ENCODE peak calls at places on chromosome 17, in seven cellular contexts. One of them, this sample, is unnamed.

GRCh38 chr17:81428121-81428515 is 32.9 kb downstream of the BAHCC1 start:
- DNase-seq in foreskin fibroblast: no peak
- DNase-seq in left ventricle myocardium inferior: no peak
- DNase-seq in left lung: no peak
- DNase-seq in mesothelial cell of epicardium: no peak
- DNase-seq in GM04504: no peak
- DNase-seq in stimulated activated CD8-positive, alpha-beta memory T cell treated with anti-CD3 and anti-CD28 coated beads, Interleukin-4, amount 100 ng/mL, for 1 hour: no peak
- DNase-seq in this sample: no peak

GRCh38 chr17:62824290-62825135 is 16.4 kb upstream of the MARCHF10 start:
- DNase-seq in left lung: no peak
- DNase-seq in mesothelial cell of epicardium: no peak
- DNase-seq in GM04504: peak; percentile 93
- DNase-seq in stimulated activated CD8-positive, alpha-beta memory T cell treated with anti-CD3 and anti-CD28 coated beads, Interleukin-4, amount 100 ng/mL, for 1 hour: no peak
- DNase-seq in foreskin fibroblast: peak; percentile 96
- DNase-seq in left ventricle myocardium inferior: no peak
- DNase-seq in this sample: no peak

GRCh38 chr17:69448431-69449102 is 34.1 kb downstream of the MAP2K6 start:
- DNase-seq in left ventricle myocardium inferior: peak; percentile 29
- DNase-seq in mesothelial cell of epicardium: no peak
- DNase-seq in stimulated activated CD8-positive, alpha-beta memory T cell treated with anti-CD3 and anti-CD28 coated beads, Interleukin-4, amount 100 ng/mL, for 1 hour: no peak
- DNase-seq in foreskin fibroblast: no peak
- DNase-seq in left lung: no peak
- DNase-seq in GM04504: no peak
- DNase-seq in this sample: no peak

GRCh38 chr17:35841505-35841904 is 27.2 kb downstream of the HEATR9 start:
- DNase-seq in left ventricle myocardium inferior: no peak
- DNase-seq in GM04504: no peak
- DNase-seq in mesothelial cell of epicardium: no peak
- DNase-seq in left lung: no peak
- DNase-seq in stimulated activated CD8-positive, alpha-beta memory T cell treated with anti-CD3 and anti-CD28 coated beads, Interleukin-4, amount 100 ng/mL, for 1 hour: no peak
- DNase-seq in foreskin fibroblast: no peak
- DNase-seq in this sample: no peak

GRCh38 chr17:73719588-73720071 is 75.4 kb upstream of the SDK2 start:
- DNase-seq in left lung: no peak
- DNase-seq in GM04504: no peak
- DNase-seq in foreskin fibroblast: no peak
- DNase-seq in left ventricle myocardium inferior: peak; percentile 43
- DNase-seq in mesothelial cell of epicardium: no peak
- DNase-seq in stimulated activated CD8-positive, alpha-beta memory T cell treated with anti-CD3 and anti-CD28 coated beads, Interleukin-4, amount 100 ng/mL, for 1 hour: no peak
- DNase-seq in this sample: no peak

GRCh38 chr17:56785997-56786680 is 47.6 kb downstream of the C17orf67 start:
- DNase-seq in GM04504: no peak
- DNase-seq in left lung: no peak
- DNase-seq in mesothelial cell of epicardium: no peak
- DNase-seq in stimulated activated CD8-positive, alpha-beta memory T cell treated with anti-CD3 and anti-CD28 coated beads, Interleukin-4, amount 100 ng/mL, for 1 hour: no peak
- DNase-seq in foreskin fibroblast: no peak
- DNase-seq in left ventricle myocardium inferior: no peak
- DNase-seq in this sample: no peak

GRCh38 chr17:37483311-37484039 is 6.2 kb upstream of the DUSP14 start:
- DNase-seq in left lung: no peak
- DNase-seq in mesothelial cell of epicardium: no peak
- DNase-seq in left ventricle myocardium inferior: no peak
- DNase-seq in foreskin fibroblast: peak; percentile 85
- DNase-seq in GM04504: peak; percentile 87
- DNase-seq in stimulated activated CD8-positive, alpha-beta memory T cell treated with anti-CD3 and anti-CD28 coated beads, Interleukin-4, amount 100 ng/mL, for 1 hour: no peak
- DNase-seq in this sample: no peak

GRCh38 chr17:65389956-65390355 is 171.5 kb downstream of the AXIN2 start:
- DNase-seq in left lung: no peak
- DNase-seq in GM04504: peak; percentile 55
- DNase-seq in left ventricle myocardium inferior: no peak
- DNase-seq in stimulated activated CD8-positive, alpha-beta memory T cell treated with anti-CD3 and anti-CD28 coated beads, Interleukin-4, amount 100 ng/mL, for 1 hour: no peak
- DNase-seq in foreskin fibroblast: peak; percentile 84
- DNase-seq in mesothelial cell of epicardium: no peak
- DNase-seq in this sample: no peak

GRCh38 chr17:79747508-79748295 is 17.0 kb downstream of the ENPP7 start:
- DNase-seq in mesothelial cell of epicardium: no peak
- DNase-seq in left lung: peak; percentile 62
- DNase-seq in stimulated activated CD8-positive, alpha-beta memory T cell treated with anti-CD3 and anti-CD28 coated beads, Interleukin-4, amount 100 ng/mL, for 1 hour: no peak
- DNase-seq in GM04504: no peak
- DNase-seq in foreskin fibroblast: no peak
- DNase-seq in left ventricle myocardium inferior: no peak
- DNase-seq in this sample: no peak

GRCh38 chr17:66976379-66976663 is 11.8 kb downstream of the CACNG4 start:
- DNase-seq in stimulated activated CD8-positive, alpha-beta memory T cell treated with anti-CD3 and anti-CD28 coated beads, Interleukin-4, amount 100 ng/mL, for 1 hour: no peak
- DNase-seq in left ventricle myocardium inferior: no peak
- DNase-seq in left lung: no peak
- DNase-seq in GM04504: no peak
- DNase-seq in mesothelial cell of epicardium: no peak
- DNase-seq in foreskin fibroblast: no peak
- DNase-seq in this sample: no peak

GRCh38 chr17:17840751-17841591 is 4.2 kb upstream of the SREBF1 start:
- DNase-seq in left ventricle myocardium inferior: no peak
- DNase-seq in left lung: no peak
- DNase-seq in mesothelial cell of epicardium: no peak
- DNase-seq in foreskin fibroblast: peak; percentile 53
- DNase-seq in GM04504: no peak
- DNase-seq in stimulated activated CD8-positive, alpha-beta memory T cell treated with anti-CD3 and anti-CD28 coated beads, Interleukin-4, amount 100 ng/mL, for 1 hour: no peak
- DNase-seq in this sample: no peak